ENCODE peak calls at places on chromosomes 3 and 15, in four cellular contexts. C is IMR-90, M is H9, D is H1. Q is an unnamed sample.

GRCh38 chr3:150640256-150640655 is 37.1 kb downstream of the SELENOT start:
- DNase-seq in C (no peak), M (no peak), D (no peak), Q (no peak)

GRCh38 chr15:78259232-78259631 is 5.1 kb upstream of the DNAJA4 start:
- DNase-seq in C (no peak), M (no peak), D (no peak), Q (no peak)

GRCh38 chr15:41695750-41696436 is 35.7 kb downstream of the MGA start:
- DNase-seq in C (peak; percentile 73), M (no peak), D (no peak), Q (peak; percentile 37)

GRCh38 chr3:143644370-143645089 is 203.7 kb downstream of the SLC9A9 start:
- DNase-seq in C (peak; percentile 59), M (peak; percentile 70), D (peak; percentile 43), Q (peak; percentile 86)

GRCh38 chr15:42033214-42033873 is 12.5 kb upstream of the PLA2G4E start:
- DNase-seq in C (no peak), M (no peak), D (no peak), Q (no peak)

GRCh38 chr15:51738553-51738952 is 1.1 kb upstream of the LYSMD2 start:
- DNase-seq in C (no peak), M (no peak), D (no peak), Q (no peak)

GRCh38 chr3:177705976-177706866 is 508.9 kb upstream of the TBL1XR1 start:
- DNase-seq in C (no peak), M (no peak), D (no peak), Q (no peak)

GRCh38 chr3:16665282-16665741 is 60.1 kb upstream of the DAZL start:
- DNase-seq in C (no peak), M (no peak), D (no peak), Q (peak; percentile 94)

GRCh38 chr15:55277116-55277564 is 12.5 kb downstream of the RAB27A start:
- DNase-seq in C (peak; percentile 82), M (no peak), D (no peak), Q (no peak)

GRCh38 chr15:93110502-93111040 is 21.6 kb upstream of the RGMA start:
- DNase-seq in C (no peak), M (no peak), D (no peak), Q (no peak)

GRCh38 chr3:28279770-28280169 is 38.4 kb downstream of the CMC1 start:
- DNase-seq in C (peak; percentile 72), M (no peak), D (no peak), Q (no peak)

GRCh38 chr3:111692593-111693552 is 97.7 kb upstream of the ZBED2 start:
- DNase-seq in C (no peak), M (no peak), D (no peak), Q (no peak)

GRCh38 chr3:75171632-75172230 is 492.4 kb upstream of the FRG2C start:
- DNase-seq in C (peak; percentile 6), M (no peak), D (no peak), Q (peak; percentile 11)

GRCh38 chr3:83890039-83890762 is 1068.6 kb upstream of the CADM2 start:
- DNase-seq in C (peak; percentile 1), M (no peak), D (no peak), Q (no peak)

GRCh38 chr3:13879946-13880810 is at the start of gene WNT7A:
- DNase-seq in C (no peak), M (peak; percentile 67), D (no peak), Q (peak; percentile 54)

GRCh38 chr15:100043069-100043641 is 298.6 kb downstream of the ADAMTS17 start:
- DNase-seq in C (peak; percentile 57), M (no peak), D (no peak), Q (no peak)

GRCh38 chr15:87672309-87672897 is 584.1 kb downstream of the NTRK3 start:
- DNase-seq in C (peak; percentile 41), M (peak; percentile 40), D (peak; percentile 13), Q (peak; percentile 51)

GRCh38 chr3:77039606-77040553 is at the start of gene ROBO2:
- DNase-seq in C (peak; percentile 2), M (peak; percentile 80), D (no peak), Q (peak; percentile 84)

GRCh38 chr3:45760878-45761711 is 35.2 kb downstream of the SLC6A20 start:
- DNase-seq in C (peak; percentile 76), M (peak; percentile 88), D (no peak), Q (peak; percentile 86)

GRCh38 chr15:95626501-95627361 is 703.8 kb upstream of the NR2F2 start:
- DNase-seq in C (peak; percentile 20), M (peak; percentile 29), D (peak; percentile 1), Q (peak; percentile 39)

GRCh38 chr3:13529196-13529975 is 19.5 kb upstream of the FBLN2 start:
- DNase-seq in C (no peak), M (no peak), D (no peak), Q (no peak)

GRCh38 chr15:101434032-101434920 is 55.2 kb downstream of the PCSK6 start:
- DNase-seq in C (no peak), M (no peak), D (no peak), Q (no peak)

GRCh38 chr3:58963928-58964497 is 85.8 kb downstream of the CFAP20DC start:
- DNase-seq in C (peak; percentile 20), M (no peak), D (no peak), Q (no peak)

GRCh38 chr3:169308654-169309325 is 354.7 kb downstream of the MECOM start:
- DNase-seq in C (peak; percentile 75), M (no peak), D (no peak), Q (no peak)

GRCh38 chr3:192897005-192897404 is 20.7 kb downstream of the MB21D2 start:
- DNase-seq in C (no peak), M (no peak), D (no peak), Q (no peak)

GRCh38 chr3:13016083-13016725 is 57.0 kb downstream of the IQSEC1 start:
- DNase-seq in C (no peak), M (no peak), D (no peak), Q (no peak)

GRCh38 chr15:27990411-27991338 is 108.4 kb downstream of the OCA2 start:
- DNase-seq in C (no peak), M (no peak), D (no peak), Q (no peak)

GRCh38 chr3:119891944-119892721 is 110.2 kb downstream of the NR1I2 start:
- DNase-seq in C (peak; percentile 71), M (peak; percentile 31), D (peak; percentile 13), Q (peak; percentile 80)

GRCh38 chr3:117921908-117922456 is 1112.7 kb downstream of the IGSF11 start:
- DNase-seq in C (no peak), M (peak; percentile 31), D (no peak), Q (no peak)

GRCh38 chr3:65342084-65342683 is 654.4 kb upstream of the ADAMTS9 start:
- DNase-seq in C (peak; percentile 55), M (peak; percentile 81), D (peak; percentile 59), Q (peak; percentile 83)

GRCh38 chr3:185134532-185134931 is 18.3 kb downstream of the C3orf70 start:
- DNase-seq in C (no peak), M (no peak), D (no peak), Q (no peak)

GRCh38 chr3:89472101-89472500 is 364.7 kb downstream of the EPHA3 start:
- DNase-seq in C (no peak), M (no peak), D (no peak), Q (no peak)

GRCh38 chr3:194326192-194327029 is 24.7 kb downstream of the CPN2 start:
- DNase-seq in C (no peak), M (peak; percentile 33), D (no peak), Q (peak; percentile 77)

GRCh38 chr15:50051811-50052419 is 67.1 kb downstream of the ATP8B4 start:
- DNase-seq in C (peak; percentile 91), M (peak; percentile 41), D (no peak), Q (peak; percentile 66)

GRCh38 chr3:66066963-66067617 is 28.4 kb upstream of the MAGI1 start:
- DNase-seq in C (no peak), M (no peak), D (no peak), Q (no peak)

GRCh38 chr3:102980379-102980726 is 545.5 kb downstream of the ZPLD1 start:
- DNase-seq in C (peak; percentile 0), M (no peak), D (no peak), Q (no peak)

GRCh38 chr3:16828815-16829214 is 55.9 kb upstream of the PLCL2 start:
- DNase-seq in C (peak; percentile 26), M (peak; percentile 62), D (peak; percentile 33), Q (peak; percentile 75)

GRCh38 chr15:88982304-88982945 is 69.2 kb upstream of the MFGE8 start:
- DNase-seq in C (peak; percentile 83), M (no peak), D (no peak), Q (peak; percentile 25)

GRCh38 chr3:48067271-48067670 is 51.1 kb upstream of the MAP4 start:
- DNase-seq in C (no peak), M (no peak), D (no peak), Q (no peak)

GRCh38 chr3:48065035-48065434 is 48.8 kb upstream of the MAP4 start:
- DNase-seq in C (peak; percentile 36), M (no peak), D (no peak), Q (no peak)

GRCh38 chr3:48068886-48069285 is 52.7 kb upstream of the MAP4 start:
- DNase-seq in C (no peak), M (no peak), D (no peak), Q (no peak)

GRCh38 chr3:48070030-48070429 is 53.8 kb upstream of the MAP4 start:
- DNase-seq in C (no peak), M (no peak), D (no peak), Q (no peak)

DNA sequence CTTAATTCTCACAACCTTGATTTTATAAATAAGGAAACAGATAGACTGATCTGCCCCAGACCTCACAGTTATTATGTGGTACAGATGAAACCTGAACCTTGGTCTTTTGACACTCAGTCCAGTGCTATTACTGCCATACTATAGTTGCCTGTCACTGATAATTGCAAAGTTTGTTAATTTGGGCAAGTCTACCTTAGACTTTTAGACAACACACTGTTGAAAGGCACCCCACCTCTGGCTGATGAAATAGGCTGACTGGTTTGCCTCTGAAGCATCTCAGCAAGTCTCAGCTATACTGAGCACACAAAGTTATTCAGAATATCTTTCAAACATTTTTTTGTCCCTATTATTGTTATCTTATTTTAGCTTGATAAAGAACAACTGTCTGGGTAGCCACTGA is 53.1 kb upstream of the MAP4 start:
- DNase-seq in C (no peak), M (no peak), D (no peak), Q (no peak)
- H3K4me2 ChIP-seq in C (peak overlapping the region; percentile 55), M (no peak overlapping the region), D (no peak overlapping the region), Q (no peak overlapping the region)

DNA sequence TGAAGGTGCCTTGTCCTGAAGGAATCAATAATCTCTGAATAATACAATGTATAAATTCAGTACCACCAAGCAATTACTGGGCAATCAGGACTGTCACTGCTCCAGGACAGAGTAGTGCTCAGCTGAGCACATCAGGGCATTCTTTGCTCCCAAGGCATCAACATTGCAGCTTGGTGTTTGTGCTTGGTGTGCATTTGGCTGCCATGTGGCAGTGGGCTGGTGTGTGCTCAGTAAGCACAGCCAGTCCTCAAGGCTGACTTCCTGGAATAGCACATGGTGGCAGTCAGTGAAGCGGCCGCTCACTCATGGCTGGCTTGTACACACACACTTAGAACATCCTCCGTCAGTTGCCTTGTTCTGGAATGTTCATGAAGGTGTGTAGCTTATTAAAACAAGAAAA is 217.0 kb downstream of the EPHB1 start:
- DNase-seq in C (no peak), M (no peak), D (no peak), Q (no peak)
- H3K4me1 ChIP-seq in C (no peaks in the 10 kb centered on the region), M (no peaks in the 10 kb centered on the region), D (no peaks in the 10 kb centered on the region), Q (no peaks in the 10 kb centered on the region)

GRCh38 chr15:39235084-39235795 is 345.6 kb upstream of the THBS1 start:
- DNase-seq in C (peak; percentile 75), M (no peak), D (no peak), Q (no peak)
- H4K5ac ChIP-seq in C (peak overlapping the region; percentile 93), M (no peak overlapping the region), D (no peak overlapping the region), Q (no peak overlapping the region)

DNA sequence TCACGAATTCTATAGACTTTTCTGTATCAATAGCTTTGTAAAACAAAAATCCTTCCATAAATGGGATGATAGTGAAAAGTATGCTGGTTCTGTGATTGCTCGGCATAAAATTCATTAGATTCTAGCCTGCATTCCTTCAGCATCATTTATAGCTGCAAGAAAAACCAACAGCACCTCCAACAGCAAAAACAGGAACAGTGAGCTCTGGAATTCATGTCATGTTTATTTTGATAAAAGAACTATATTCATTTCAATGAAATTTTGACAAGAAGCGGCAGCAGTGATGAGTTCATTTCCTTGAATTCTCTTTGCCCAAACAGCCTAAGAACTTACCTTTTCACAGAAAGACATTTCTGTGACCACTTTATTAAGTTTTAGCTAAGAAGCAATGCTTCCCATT is 515.2 kb upstream of the CCDC54 start:
- DNase-seq in C (peak; percentile 70), M (no peak), D (no peak), Q (no peak)
- H3K4me2 ChIP-seq in C (peak overlapping the region; percentile 46), M (no peak overlapping the region), D (no peak overlapping the region), Q (no peak overlapping the region)

Q was measured in mesendoderm.